ENCODE peak calls at places on chromosomes 4 and X, in nine cellular contexts. One of them, this sample, is unnamed.

GRCh38 chr4:182297659-182298058 is 54.5 kb downstream of the TENM3 start:
- DNase-seq in AG09309: no peak
- DNase-seq in CD8-positive, alpha-beta memory T cell: no peak
- DNase-seq in GM20000: no peak
- DNase-seq in psoas muscle: no peak
- DNase-seq in kidney epithelial cell: no peak
- DNase-seq in A549: no peak
- DNase-seq in NCI-H345: no peak
- DNase-seq in H4: no peak
- DNase-seq in this sample: no peak

GRCh38 chrX:147962476-147962875 is 18.7 kb upstream of the FMR1NB start:
- DNase-seq in AG09309: no peak
- DNase-seq in CD8-positive, alpha-beta memory T cell: no peak
- DNase-seq in GM20000: no peak
- DNase-seq in psoas muscle: no peak
- DNase-seq in kidney epithelial cell: no peak
- DNase-seq in A549: no peak
- DNase-seq in NCI-H345: no peak
- DNase-seq in H4: peak; percentile 42
- DNase-seq in this sample: no peak

GRCh38 chrX:47513697-47514085 is 30.7 kb upstream of the ZNF41 start:
- DNase-seq in AG09309: no peak
- DNase-seq in CD8-positive, alpha-beta memory T cell: no peak
- DNase-seq in GM20000: no peak
- DNase-seq in psoas muscle: no peak
- DNase-seq in kidney epithelial cell: no peak
- DNase-seq in A549: no peak
- DNase-seq in NCI-H345: no peak
- DNase-seq in H4: no peak
- DNase-seq in this sample: no peak

GRCh38 chrX:48531359-48531954 is 8.1 kb upstream of the TBC1D25 start:
- DNase-seq in AG09309: peak; percentile 49
- DNase-seq in CD8-positive, alpha-beta memory T cell: no peak
- DNase-seq in GM20000: no peak
- DNase-seq in psoas muscle: no peak
- DNase-seq in kidney epithelial cell: peak; percentile 41
- DNase-seq in A549: peak; percentile 28
- DNase-seq in NCI-H345: no peak
- DNase-seq in H4: peak; percentile 76
- DNase-seq in this sample: no peak

GRCh38 chrX:6187256-6187655 is 41.4 kb downstream of the NLGN4X start:
- DNase-seq in AG09309: no peak
- DNase-seq in CD8-positive, alpha-beta memory T cell: no peak
- DNase-seq in GM20000: no peak
- DNase-seq in psoas muscle: no peak
- DNase-seq in kidney epithelial cell: no peak
- DNase-seq in A549: no peak
- DNase-seq in NCI-H345: no peak
- DNase-seq in H4: no peak
- DNase-seq in this sample: no peak

GRCh38 chr4:176622251-176622968 is 170.3 kb downstream of the VEGFC start:
- DNase-seq in AG09309: peak; percentile 62
- DNase-seq in CD8-positive, alpha-beta memory T cell: no peak
- DNase-seq in GM20000: no peak
- DNase-seq in psoas muscle: no peak
- DNase-seq in kidney epithelial cell: no peak
- DNase-seq in A549: no peak
- DNase-seq in NCI-H345: no peak
- DNase-seq in H4: peak; percentile 12
- DNase-seq in this sample: peak; percentile 69

GRCh38 chr4:54852602-54853001 is 194.8 kb downstream of the KIT start:
- DNase-seq in AG09309: no peak
- DNase-seq in CD8-positive, alpha-beta memory T cell: no peak
- DNase-seq in GM20000: no peak
- DNase-seq in psoas muscle: no peak
- DNase-seq in kidney epithelial cell: no peak
- DNase-seq in A549: no peak
- DNase-seq in NCI-H345: no peak
- DNase-seq in H4: no peak
- DNase-seq in this sample: no peak

GRCh38 chrX:156001667-156002021 is 4.1 kb downstream of the IL9R start:
- DNase-seq in AG09309: no peak
- DNase-seq in CD8-positive, alpha-beta memory T cell: no peak
- DNase-seq in GM20000: no peak
- DNase-seq in psoas muscle: no peak
- DNase-seq in kidney epithelial cell: no peak
- DNase-seq in A549: no peak
- DNase-seq in NCI-H345: no peak
- DNase-seq in H4: no peak
- DNase-seq in this sample: no peak

GRCh38 chrX:153926863-153927685 is 1.0 kb upstream of the ARHGAP4 start:
- DNase-seq in AG09309: no peak
- DNase-seq in CD8-positive, alpha-beta memory T cell: peak; percentile 88
- DNase-seq in GM20000: peak; percentile 86
- DNase-seq in psoas muscle: peak; percentile 51
- DNase-seq in kidney epithelial cell: no peak
- DNase-seq in A549: no peak
- DNase-seq in NCI-H345: peak; percentile 56
- DNase-seq in H4: no peak
- DNase-seq in this sample: no peak

GRCh38 chr4:71290074-71290473 is 48.7 kb upstream of the SLC4A4 start:
- DNase-seq in AG09309: no peak
- DNase-seq in CD8-positive, alpha-beta memory T cell: no peak
- DNase-seq in GM20000: no peak
- DNase-seq in psoas muscle: no peak
- DNase-seq in kidney epithelial cell: peak; percentile 67
- DNase-seq in A549: no peak
- DNase-seq in NCI-H345: no peak
- DNase-seq in H4: no peak
- DNase-seq in this sample: peak; percentile 60

GRCh38 chrX:115138040-115138439 is 51.2 kb upstream of the RBMXL3 start:
- DNase-seq in AG09309: no peak
- DNase-seq in CD8-positive, alpha-beta memory T cell: no peak
- DNase-seq in GM20000: no peak
- DNase-seq in psoas muscle: no peak
- DNase-seq in kidney epithelial cell: no peak
- DNase-seq in A549: no peak
- DNase-seq in NCI-H345: no peak
- DNase-seq in H4: no peak
- DNase-seq in this sample: no peak

GRCh38 chr4:113026556-113026955 is 22.9 kb upstream of the ANK2 start:
- DNase-seq in AG09309: no peak
- DNase-seq in CD8-positive, alpha-beta memory T cell: no peak
- DNase-seq in GM20000: no peak
- DNase-seq in psoas muscle: no peak
- DNase-seq in kidney epithelial cell: peak; percentile 9
- DNase-seq in A549: no peak
- DNase-seq in NCI-H345: no peak
- DNase-seq in H4: no peak
- DNase-seq in this sample: peak; percentile 36

GRCh38 chr4:110196206-110196870 is 2.1 kb downstream of the ELOVL6 start:
- DNase-seq in AG09309: no peak
- DNase-seq in CD8-positive, alpha-beta memory T cell: peak; percentile 57
- DNase-seq in GM20000: peak; percentile 71
- DNase-seq in psoas muscle: peak; percentile 35
- DNase-seq in kidney epithelial cell: no peak
- DNase-seq in A549: peak; percentile 6
- DNase-seq in NCI-H345: peak; percentile 46
- DNase-seq in H4: peak; percentile 10
- DNase-seq in this sample: no peak